ENCODE peak calls at places on chromosomes 11 and 22, in eight cellular contexts. F, M, P, Q, K, A, U and G are unnamed samples.

GRCh38 chr11:106765849-106766248 is 252.4 kb downstream of the GUCY1A2 start:
- DNase-seq in F (no peak), M (no peak), P (peak), Q (no peak), K (no peak), A (no peak), U (no peak), G (no peak)

GRCh38 chr11:109421981-109422590 is at the start of gene C11orf87:
- DNase-seq in F (no peak), M (no peak), P (no peak), Q (no peak), K (no peak), A (no peak), U (no peak), G (no peak)

GRCh38 chr11:115321602-115322289 is 182.5 kb downstream of the CADM1 start:
- DNase-seq in F (no peak), M (no peak), P (peak), Q (no peak), K (no peak), A (no peak), U (peak), G (no peak)

GRCh38 chr22:19576460-19577421 is 52.5 kb upstream of the CLDN5 start:
- DNase-seq in F (no peak), M (no peak), P (peak), Q (peak), K (no peak), A (no peak), U (no peak), G (no peak)

GRCh38 chr11:64153831-64154230 is 12.1 kb downstream of the MACROD1 start:
- DNase-seq in F (no peak), M (no peak), P (no peak), Q (no peak), K (no peak), A (no peak), U (no peak), G (no peak)

GRCh38 chr11:73372371-73372993 is 3.7 kb upstream of the RELT start:
- DNase-seq in F (no peak), M (no peak), P (no peak), Q (no peak), K (no peak), A (no peak), U (no peak), G (no peak)

GRCh38 chr22:45772726-45773125 is 101.1 kb downstream of the ATXN10 start:
- DNase-seq in F (no peak), M (no peak), P (no peak), Q (no peak), K (no peak), A (no peak), U (no peak), G (no peak)

GRCh38 chr11:103637250-103637649 is 399.2 kb upstream of the DDI1 start:
- DNase-seq in F (no peak), M (no peak), P (no peak), Q (no peak), K (no peak), A (no peak), U (no peak), G (no peak)

GRCh38 chr22:23388492-23389009 is 191.5 kb downstream of the IGLL1 start:
- DNase-seq in F (no peak), M (no peak), P (no peak), Q (no peak), K (no peak), A (no peak), U (no peak), G (no peak)

GRCh38 chr11:7251836-7252682 is at the start of gene SYT9:
- DNase-seq in F (peak), M (no peak), P (peak), Q (no peak), K (peak), A (no peak), U (no peak), G (peak)